ENCODE peak calls at places on chromosome 14, in six cellular contexts. W, U, N, D, K and I are unnamed samples.
A peak's percentile ranks its signal among the peaks of the same experiment; 100 is the strongest.

GRCh38 chr14:30108975-30109700 is 181.5 kb upstream of the PRKD1 start:
- DNase-seq in W (no peak), U (peak; percentile 80), K (no peak), N (no peak), D (no peak), I (peak; percentile 75)

GRCh38 chr14:23060536-23061260 is 3.4 kb upstream of the CDH24 start:
- DNase-seq in D (no peak), W (no peak), U (no peak), N (no peak), K (no peak), I (no peak)

GRCh38 chr14:68199465-68200145 is 380.0 kb downstream of the RAD51B start:
- DNase-seq in D (no peak), N (peak; percentile 50), K (peak; percentile 22), W (no peak), U (no peak), I (peak; percentile 23)

GRCh38 chr14:22976620-22977433 is 5.5 kb downstream of the AJUBA start:
- DNase-seq in N (no peak), D (no peak), W (no peak), U (peak; percentile 63), K (peak; percentile 52), I (peak; percentile 46)

GRCh38 chr14:70013269-70013873 is 134.2 kb downstream of the SMOC1 start:
- DNase-seq in N (no peak), K (peak; percentile 49), D (no peak), U (peak; percentile 30), W (no peak), I (peak; percentile 43)

GRCh38 chr14:55438066-55438683 is 2.2 kb downstream of the TBPL2 start:
- DNase-seq in N (no peak), W (no peak), U (peak; percentile 73), D (peak; percentile 25), K (peak; percentile 45), I (peak; percentile 75)

GRCh38 chr14:58947816-58948440 is 240.5 kb upstream of the DAAM1 start:
- DNase-seq in N (no peak), W (no peak), K (no peak), U (no peak), D (no peak), I (peak; percentile 24)

GRCh38 chr14:92456215-92457017 is 57.2 kb upstream of the RIN3 start:
- DNase-seq in K (peak; percentile 49), U (peak; percentile 70), W (no peak), D (peak; percentile 58), N (peak; percentile 30), I (peak; percentile 78)

GRCh38 chr14:69878251-69878650 is 965 bp upstream of the SMOC1 start:
- DNase-seq in D (no peak), U (no peak), N (no peak), W (no peak), K (no peak), I (no peak)

GRCh38 chr14:44567997-44568396 is 60.9 kb upstream of the FSCB start:
- DNase-seq in N (no peak), U (no peak), W (no peak), D (no peak), K (no peak), I (no peak)
- TF ChIP-seq CTCF in N (no peak), U (no peak), W (no peak), D (no peak), K (no peak), I (no peak)

GRCh38 chr14:73722581-73722980 is 8.4 kb upstream of the PNMA1 start:
- DNase-seq in D (no peak), N (no peak), U (no peak), K (no peak), W (no peak), I (no peak)

GRCh38 chr14:73725116-73726024 is 11.2 kb upstream of the PNMA1 start:
- DNase-seq in N (no peak), D (peak; percentile 3), W (no peak), K (no peak), U (peak; percentile 59), I (peak; percentile 65)

GRCh38 chr14:73724696-73725095 is 10.5 kb upstream of the PNMA1 start:
- DNase-seq in U (no peak), N (no peak), W (no peak), K (no peak), D (no peak), I (no peak)

GRCh38 chr14:73723799-73724621 is 9.8 kb upstream of the PNMA1 start:
- DNase-seq in K (peak; percentile 69), N (peak; percentile 84), U (peak; percentile 97), D (peak; percentile 88), W (peak; percentile 88), I (peak; percentile 99)

DNA sequence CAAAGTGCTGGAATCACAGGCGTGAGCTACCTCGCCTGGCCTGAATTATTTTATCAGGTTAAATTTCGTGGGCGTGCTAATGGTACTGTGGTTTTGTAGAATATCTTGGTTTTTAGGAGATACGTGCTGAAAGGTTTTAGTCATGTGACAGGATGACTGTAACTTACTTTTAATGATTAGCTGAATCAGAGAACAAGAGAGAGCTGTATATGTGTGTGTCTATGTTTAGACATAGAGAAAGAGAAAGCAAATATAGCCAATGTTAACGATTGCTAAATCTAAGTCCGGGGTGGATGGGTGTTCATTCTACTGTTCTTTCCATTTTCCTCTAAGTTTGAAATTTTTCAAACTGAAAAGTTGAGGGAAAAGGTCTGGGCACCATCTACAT is 9.2 kb upstream of the PNMA1 start:
- DNase-seq in K (no peak), N (no peak), W (no peak), D (no peak), U (peak; percentile 42), I (peak; percentile 81)
- H3K4me3 ChIP-seq in K (no peak overlapping the region), N (no peak overlapping the region), W (no peak overlapping the region), D (no peak overlapping the region), U (no peak overlapping the region), I (peak overlapping the region; percentile 33)

GRCh38 chr14:61417890-61418455 is 96.6 kb downstream of the PRKCH start:
- DNase-seq in U (no peak), K (no peak), N (no peak), W (no peak), D (no peak), I (no peak)

GRCh38 chr14:61417141-61417540 is 95.8 kb downstream of the PRKCH start:
- DNase-seq in K (no peak), N (no peak), W (no peak), D (no peak), U (no peak), I (no peak)

GRCh38 chr14:61418749-61419148 is 97.4 kb downstream of the PRKCH start:
- DNase-seq in N (no peak), D (no peak), U (no peak), W (no peak), K (no peak), I (no peak)

GRCh38 chr14:61419201-61419600 is 97.8 kb downstream of the PRKCH start:
- DNase-seq in N (no peak), D (no peak), W (no peak), K (no peak), U (no peak), I (no peak)

DNA sequence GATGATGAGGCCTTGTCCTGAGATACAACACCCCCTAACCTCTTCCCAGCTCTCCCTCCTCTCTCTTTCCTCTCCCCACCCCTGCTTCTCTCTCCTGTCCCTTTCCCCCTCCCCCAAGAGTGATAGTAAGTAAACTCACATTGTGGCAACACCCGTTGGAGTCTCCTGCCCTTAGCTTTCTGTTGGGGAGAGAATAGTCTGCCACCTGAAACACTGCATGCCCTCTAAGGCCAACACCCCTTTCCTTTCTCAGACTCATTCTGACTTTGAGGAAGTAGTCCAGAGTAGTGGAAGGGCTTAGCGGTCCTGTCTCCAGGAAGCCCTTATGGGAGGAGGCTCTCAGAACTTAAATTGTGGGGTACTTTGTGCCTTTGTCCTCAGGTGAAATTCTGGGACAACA is 95.2 kb downstream of the PRKCH start:
- DNase-seq in K (no peak), D (no peak), N (no peak), W (no peak), U (no peak), I (no peak)
- TF ChIP-seq CTCF in K (no peak), D (no peak), N (no peak), W (no peak), U (no peak), I (no peak)

GRCh38 chr14:47057364-47057763 is 405.8 kb upstream of the RPL10L start:
- DNase-seq in U (no peak), W (no peak), N (no peak), K (no peak), D (no peak), I (no peak)
- H3K4me3 ChIP-seq in U (no peak overlapping the region), W (no peak overlapping the region), N (no peak overlapping the region), K (no peak overlapping the region), D (no peak overlapping the region), I (no peak overlapping the region)

GRCh38 chr14:75084513-75084912 is 15.1 kb downstream of the ZC2HC1C start:
- DNase-seq in U (no peak), D (no peak), N (no peak), W (no peak), K (peak; percentile 32), I (no peak)
- TF ChIP-seq CTCF in U (no peak), D (no peak), N (no peak), W (peak; percentile 43), K (peak; percentile 14), I (no peak)

GRCh38 chr14:105421723-105422615 is 2.3 kb downstream of the MTA1 start:
- DNase-seq in N (no peak), W (no peak), K (no peak), U (no peak), D (no peak), I (no peak)
- H3K4me3 ChIP-seq in N (no peak overlapping the region), W (no peak overlapping the region), K (no peak overlapping the region), U (no peak overlapping the region), D (no peak overlapping the region), I (peak overlapping the region; percentile 79)